ENCODE peak calls at places on chromosomes 7 and 10, in four cellular contexts. V is AG10803, D is Panc1, E is thyroid gland. B is an unnamed sample.

GRCh38 chr10:72087969-72088878 is at the start of gene SPOCK2:
- DNase-seq in D (no peak), E (peak; percentile 24), V (no peak), B (no peak)

GRCh38 chr7:99782012-99782953 is 1.7 kb downstream of the CYP3A4 start:
- DNase-seq in E (no peak), V (no peak), D (no peak), B (no peak)

GRCh38 chr10:67629461-67629971 is 66.5 kb downstream of the CTNNA3 start:
- DNase-seq in E (no peak), D (no peak), V (no peak), B (no peak)

GRCh38 chr7:42931447-42931833 is 534 bp downstream of the PSMA2 start:
- DNase-seq in D (no peak), V (no peak), E (no peak), B (no peak)

GRCh38 chr10:48452879-48453412 is 146.5 kb downstream of the MAPK8 start:
- DNase-seq in E (no peak), V (no peak), D (no peak), B (no peak)

GRCh38 chr7:71754828-71755227 is 622.9 kb downstream of the GALNT17 start:
- DNase-seq in E (no peak), V (no peak), D (no peak), B (no peak)

GRCh38 chr7:111682576-111683372 is 120.5 kb upstream of the IMMP2L start:
- DNase-seq in V (peak; percentile 5), D (no peak), E (no peak), B (no peak)

GRCh38 chr7:155965010-155965409 is 152.7 kb upstream of the SHH start:
- DNase-seq in V (no peak), D (no peak), E (no peak), B (no peak)

GRCh38 chr10:84308481-84309304 is 19.7 kb upstream of the CCSER2 start:
- DNase-seq in V (peak; percentile 23), D (no peak), E (peak; percentile 40), B (no peak)

GRCh38 chr7:136033413-136034031 is 56.4 kb upstream of the MTPN start:
- DNase-seq in D (no peak), V (no peak), E (no peak), B (no peak)

GRCh38 chr7:135731131-135731530 is 3.1 kb upstream of the SLC13A4 start:
- DNase-seq in E (no peak), V (no peak), D (no peak), B (no peak)

GRCh38 chr7:2553831-2554581 is 1.3 kb downstream of the BRAT1 start:
- DNase-seq in D (no peak), V (no peak), E (no peak), B (no peak)